ENCODE peak calls at places on chromosome 17, in four cellular contexts. N is hepatocyte; Q is CD8-positive, alpha-beta T cell; H is esophagus squamous epithelium. R is an unnamed sample.

GRCh38 chr17:3974138-3974687 is 10.0 kb upstream of the ATP2A3 start:
- DNase-seq in N (no peak), Q (no peak), H (no peak), R (no peak)

GRCh38 chr17:8073627-8074485 is 13.7 kb downstream of the ALOX12B start:
- DNase-seq in N (peak; percentile 84), Q (peak; percentile 91), H (no peak), R (peak; percentile 62)

GRCh38 chr17:81829858-81830257 is 3.2 kb downstream of the MCRIP1 start:
- DNase-seq in N (no peak), Q (no peak), H (no peak), R (no peak)

GRCh38 chr17:40018211-40019121 is 3.2 kb downstream of the CSF3 start:
- DNase-seq in N (peak; percentile 12), Q (no peak), H (no peak), R (no peak)

GRCh38 chr17:41530062-41531048 is 2.2 kb upstream of the KRT19 start:
- DNase-seq in N (peak; percentile 91), Q (no peak), H (no peak), R (peak; percentile 96)

GRCh38 chr17:65287040-65287439 is 149.9 kb downstream of the RGS9 start:
- DNase-seq in N (no peak), Q (no peak), H (no peak), R (peak; percentile 11)

GRCh38 chr17:63705657-63706056 is 5.7 kb upstream of the LIMD2 start:
- DNase-seq in N (no peak), Q (no peak), H (no peak), R (no peak)

GRCh38 chr17:77370536-77370935 is 229.8 kb downstream of the SEC14L1 start:
- DNase-seq in N (no peak), Q (no peak), H (no peak), R (no peak)

GRCh38 chr17:17904171-17905035 is 67.6 kb upstream of the SREBF1 start:
- DNase-seq in N (no peak), Q (no peak), H (no peak), R (no peak)

GRCh38 chr17:75693500-75694481 is 26.7 kb downstream of the SAP30BP start:
- DNase-seq in N (peak; percentile 57), Q (no peak), H (no peak), R (peak; percentile 88)

GRCh38 chr17:62704381-62704971 is 77.0 kb downstream of the MRC2 start:
- DNase-seq in N (peak; percentile 69), Q (no peak), H (no peak), R (peak; percentile 34)

GRCh38 chr17:39626671-39627169 is at the start of gene PPP1R1B:
- DNase-seq in N (no peak), Q (no peak), H (no peak), R (no peak)

GRCh38 chr17:33233855-33234228 is 59.3 kb downstream of the ASIC2 start:
- DNase-seq in N (no peak), Q (no peak), H (no peak), R (peak; percentile 8)

GRCh38 chr17:27762527-27763305 is 37.6 kb downstream of the NOS2 start:
- DNase-seq in N (peak; percentile 48), Q (no peak), H (no peak), R (peak; percentile 23)

GRCh38 chr17:696412-696811 is 18.2 kb downstream of the VPS53 start:
- DNase-seq in N (no peak), Q (no peak), H (no peak), R (no peak)

GRCh38 chr17:56819431-56820145 is 14.1 kb downstream of the C17orf67 start:
- DNase-seq in N (peak; percentile 85), Q (peak; percentile 72), H (no peak), R (peak; percentile 77)
- H3K27ac ChIP-seq in N (no peak overlapping the region), Q (no peak overlapping the region), H (no peak overlapping the region), R (no peak overlapping the region)

GRCh38 chr17:48413613-48414405 is 16.2 kb downstream of the SKAP1 start:
- DNase-seq in N (no peak), Q (no peak), H (no peak), R (no peak)

GRCh38 chr17:48416971-48417370 is 13.0 kb downstream of the SKAP1 start:
- DNase-seq in N (no peak), Q (no peak), H (no peak), R (no peak)

GRCh38 chr17:48409607-48410006 is 20.4 kb downstream of the SKAP1 start:
- DNase-seq in N (no peak), Q (no peak), H (no peak), R (no peak)

GRCh38 chr17:48406936-48407567 is 23.0 kb downstream of the SKAP1 start:
- DNase-seq in N (no peak), Q (no peak), H (no peak), R (no peak)

GRCh38 chr17:48412841-48413240 is 17.2 kb downstream of the SKAP1 start:
- DNase-seq in N (no peak), Q (no peak), H (no peak), R (no peak)
- H3K27me3 ChIP-seq in N (peaks cover 14% of the 10 kb centered on the region), Q (no peaks in the 10 kb centered on the region), H (peaks cover 96% of the 10 kb centered on the region), R (peaks cover 18% of the 10 kb centered on the region)

GRCh38 chr17:45149669-45150603 is 1.7 kb downstream of the HEXIM1 start:
- DNase-seq in N (peak; percentile 76), Q (peak; percentile 33), H (no peak), R (peak; percentile 66)
- H3K27ac ChIP-seq in N (peak overlapping the region; percentile 99), Q (peak overlapping the region; percentile 61), H (peak overlapping the region; percentile 96), R (peak overlapping the region; percentile 97)

DNA sequence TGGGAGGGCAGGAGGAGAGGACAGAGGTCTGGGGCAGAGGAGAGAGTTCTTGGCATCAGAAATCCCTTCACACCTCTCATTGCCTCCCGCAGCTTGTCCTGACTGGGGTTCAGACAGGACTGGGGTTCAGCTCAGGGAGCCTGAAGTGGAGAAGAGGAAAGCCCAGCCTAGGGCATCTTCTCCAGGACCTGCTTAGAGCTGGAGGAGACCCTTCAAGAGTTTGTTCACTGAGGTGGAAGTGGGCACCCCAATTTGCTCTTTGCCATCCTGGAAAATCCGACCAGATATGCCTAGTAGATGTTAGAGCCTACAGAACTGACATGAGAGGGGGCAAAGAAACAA is 2.0 kb downstream of the HOXB3 start:
- DNase-seq in N (no peak), Q (no peak), H (no peak), R (no peak)
- H3K27me3 ChIP-seq in N (peaks cover 92% of the 10 kb centered on the region), Q (peaks cover 43% of the 10 kb centered on the region), H (peaks cover 100% of the 10 kb centered on the region), R (no peaks in the 10 kb centered on the region)

DNA sequence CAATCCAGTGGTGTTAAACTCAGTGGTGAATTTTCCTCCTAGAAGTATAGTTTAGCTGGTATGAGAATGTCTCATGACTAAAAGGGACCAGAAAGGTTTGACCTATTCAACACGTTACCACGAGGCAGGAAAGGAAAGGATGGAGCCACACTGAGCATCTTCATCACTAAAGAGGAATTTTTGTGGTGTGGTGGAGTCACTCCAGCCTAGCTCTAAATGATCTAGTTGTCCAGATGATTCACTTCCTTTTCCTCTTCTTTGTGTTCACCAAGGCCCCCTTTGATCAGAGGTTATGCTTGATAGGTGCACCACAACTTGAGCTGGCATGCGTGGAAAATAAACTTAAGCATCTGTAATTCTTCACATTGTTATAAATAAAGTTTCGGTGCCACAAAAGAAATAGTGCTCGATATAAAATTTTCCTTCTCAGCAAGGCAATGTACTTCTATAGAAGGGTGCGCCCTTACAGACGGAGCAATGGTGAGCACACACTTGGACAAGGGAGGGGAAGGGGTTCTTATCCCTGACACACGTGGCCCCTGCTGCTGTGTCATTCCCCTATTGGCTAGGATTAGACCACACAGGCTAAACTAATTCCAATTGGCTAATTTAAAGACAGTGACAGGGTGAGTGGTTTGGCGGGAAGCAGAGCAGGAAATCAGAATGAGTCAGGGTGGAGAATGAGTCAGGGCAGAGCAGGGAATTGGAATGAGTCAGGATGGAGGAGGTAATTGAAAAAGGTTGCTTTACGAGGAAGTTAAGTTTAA is 254.6 kb downstream of the HS3ST3A1 start:
- DNase-seq in N (peak; percentile 68), Q (no peak), H (no peak), R (peak; percentile 93)
- H3K27ac ChIP-seq in N (peak overlapping the region; percentile 59), Q (no peak overlapping the region), H (no peak overlapping the region), R (peak overlapping the region; percentile 23)

DNA sequence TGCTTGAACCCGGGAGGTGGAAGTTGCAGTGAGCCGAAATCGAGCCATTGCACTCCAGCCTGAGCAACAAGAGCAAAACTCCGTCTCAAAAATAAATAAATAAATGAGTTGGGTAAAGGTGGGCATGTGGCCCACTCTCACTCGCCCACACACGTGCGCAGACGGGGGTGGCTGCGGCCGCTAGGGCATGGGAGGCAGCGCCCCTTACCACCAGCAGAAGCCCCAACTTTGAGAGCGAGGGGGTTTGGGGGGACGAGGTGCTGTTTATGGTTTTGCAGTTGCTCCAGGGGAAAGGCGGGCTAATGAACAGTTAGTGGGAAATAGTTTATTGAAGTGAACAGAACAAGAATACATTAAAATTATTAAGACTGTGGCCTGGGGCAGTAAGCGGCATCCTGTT is 14.9 kb upstream of the RBFOX3 start:
- DNase-seq in N (no peak), Q (no peak), H (no peak), R (no peak)
- H3K27me3 ChIP-seq in N (no peaks in the 10 kb centered on the region), Q (no peaks in the 10 kb centered on the region), H (peaks cover 47% of the 10 kb centered on the region), R (peaks cover 14% of the 10 kb centered on the region)

GRCh38 chr17:79555543-79555942 is 55.3 kb downstream of the RBFOX3 start:
- DNase-seq in N (no peak), Q (no peak), H (no peak), R (no peak)
- H3K27ac ChIP-seq in N (no peak overlapping the region), Q (no peak overlapping the region), H (no peak overlapping the region), R (no peak overlapping the region)

GRCh38 chr17:50828508-50829170 is 6.7 kb upstream of the WFIKKN2 start:
- DNase-seq in N (no peak), Q (no peak), H (no peak), R (no peak)

GRCh38 chr17:50830994-50831393 is 4.4 kb upstream of the WFIKKN2 start:
- DNase-seq in N (peak; percentile 15), Q (no peak), H (no peak), R (no peak)

GRCh38 chr17:50831430-50832064 is 3.8 kb upstream of the WFIKKN2 start:
- DNase-seq in N (peak; percentile 31), Q (no peak), H (no peak), R (no peak)

GRCh38 chr17:50829336-50829735 is 6.0 kb upstream of the WFIKKN2 start:
- DNase-seq in N (no peak), Q (no peak), H (no peak), R (no peak)

DNA sequence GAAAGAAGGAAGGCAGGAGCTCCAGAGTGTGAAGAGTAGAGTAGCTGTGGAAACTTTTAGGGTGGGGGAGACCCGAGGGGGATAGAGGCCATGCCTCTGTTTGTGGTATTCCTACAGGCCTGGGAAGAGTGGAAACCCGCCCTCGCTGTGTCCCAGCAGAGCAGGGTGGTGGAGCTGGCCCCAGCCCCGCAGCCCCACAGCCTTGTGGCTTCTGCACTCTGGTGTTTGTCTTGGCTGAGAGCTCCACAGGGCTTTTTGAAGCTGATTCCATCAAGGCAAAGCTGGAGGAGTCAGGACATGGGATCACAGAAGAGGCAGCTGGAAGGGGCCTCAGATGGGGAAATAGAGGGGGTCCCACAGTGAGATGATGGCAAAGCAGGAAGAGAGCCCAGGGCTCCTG is 5.1 kb upstream of the WFIKKN2 start:
- DNase-seq in N (no peak), Q (no peak), H (no peak), R (no peak)
- H3K27me3 ChIP-seq in N (no peaks in the 10 kb centered on the region), Q (no peaks in the 10 kb centered on the region), H (peaks cover 15% of the 10 kb centered on the region), R (peaks cover 28% of the 10 kb centered on the region)